ENCODE peak calls at places on chromosome 2, in four cellular contexts. V, D, J and C are unnamed samples.

GRCh38 chr2:25165992-25166618 is 2.3 kb downstream of the POMC start:
- DNase-seq in D (peak; percentile 56), J (peak; percentile 68), V (peak; percentile 30), C (no peak)

GRCh38 chr2:28951910-28952805 is 28.9 kb upstream of the TOGARAM2 start:
- DNase-seq in J (no peak), D (peak; percentile 34), V (no peak), C (no peak)

GRCh38 chr2:83196225-83196624 is 1262.9 kb downstream of the SUCLG1 start:
- DNase-seq in J (no peak), V (no peak), D (peak; percentile 41), C (no peak)

GRCh38 chr2:158598856-158599517 is 142.2 kb downstream of the PKP4 start:
- DNase-seq in V (no peak), D (no peak), J (no peak), C (no peak)

GRCh38 chr2:32745191-32745590 is 117.3 kb downstream of the TTC27 start:
- DNase-seq in D (no peak), J (no peak), V (no peak), C (no peak)

GRCh38 chr2:30031184-30031583 is 109.8 kb upstream of the ALK start:
- DNase-seq in V (no peak), D (no peak), J (no peak), C (no peak)

GRCh38 chr2:205770557-205770956 is 88.3 kb downstream of the NRP2 start:
- DNase-seq in V (no peak), D (no peak), J (no peak), C (no peak)

GRCh38 chr2:218293715-218294429 is 1.6 kb upstream of the TMBIM1 start:
- DNase-seq in J (no peak), V (no peak), D (no peak), C (no peak)

GRCh38 chr2:201707753-201708152 is 9.3 kb upstream of the MPP4 start:
- DNase-seq in D (no peak), J (no peak), V (no peak), C (no peak)

GRCh38 chr2:42238644-42239288 is 69.6 kb downstream of the EML4 start:
- DNase-seq in D (peak; percentile 69), J (peak; percentile 60), V (peak; percentile 53), C (peak; percentile 29)

GRCh38 chr2:120642646-120643045 is 93.0 kb upstream of the GLI2 start:
- DNase-seq in D (no peak), J (no peak), V (no peak), C (no peak)

GRCh38 chr2:83817511-83817910 is 641.6 kb downstream of the SUCLG1 start:
- DNase-seq in V (no peak), J (no peak), D (peak; percentile 3), C (no peak)

GRCh38 chr2:199456383-199457146 is 1.2 kb downstream of the SATB2 start:
- DNase-seq in V (no peak), D (no peak), J (no peak), C (no peak)

GRCh38 chr2:12261993-12262680 is 454.6 kb upstream of the TRIB2 start:
- DNase-seq in J (no peak), V (no peak), D (no peak), C (no peak)

GRCh38 chr2:241308832-241309500 is 6.5 kb downstream of the HDLBP start:
- DNase-seq in D (peak; percentile 31), J (no peak), V (no peak), C (no peak)

GRCh38 chr2:97714084-97714949 is 941 bp downstream of the ZAP70 start:
- DNase-seq in D (no peak), J (no peak), V (no peak), C (no peak)

GRCh38 chr2:214593723-214594122 is 182.9 kb downstream of the VWC2L start:
- DNase-seq in J (no peak), V (no peak), D (no peak), C (no peak)

GRCh38 chr2:56985609-56986008 is 801.8 kb downstream of the CCDC85A start:
- DNase-seq in J (no peak), V (no peak), D (no peak), C (no peak)

GRCh38 chr2:217899231-217900009 is 103.4 kb downstream of the TNS1 start:
- DNase-seq in J (peak; percentile 72), D (peak; percentile 41), V (no peak), C (no peak)

GRCh38 chr2:179581605-179582004 is 279.8 kb downstream of the ZNF385B start:
- DNase-seq in J (no peak), D (no peak), V (no peak), C (no peak)

GRCh38 chr2:75592028-75592427 is 31.3 kb upstream of the EVA1A start:
- DNase-seq in V (no peak), J (no peak), D (no peak), C (no peak)

GRCh38 chr2:236764716-236765115 is 195.1 kb downstream of the ACKR3 start:
- DNase-seq in V (no peak), D (no peak), J (no peak), C (no peak)

GRCh38 chr2:58702302-58702696 is 461.2 kb upstream of the FANCL start:
- DNase-seq in D (no peak), V (no peak), J (no peak), C (no peak)

GRCh38 chr2:150483532-150483931 is 3.9 kb downstream of the RND3 start:
- DNase-seq in D (no peak), J (no peak), V (no peak), C (no peak)

GRCh38 chr2:179758636-179759035 is 102.8 kb downstream of the ZNF385B start:
- DNase-seq in V (no peak), D (no peak), J (no peak), C (no peak)

GRCh38 chr2:42812899-42813479 is 20.6 kb upstream of the HAAO start:
- DNase-seq in V (no peak), J (no peak), D (peak; percentile 46), C (no peak)

GRCh38 chr2:192655916-192656315 is 461.2 kb upstream of the TMEFF2 start:
- DNase-seq in V (no peak), J (no peak), D (no peak), C (no peak)

GRCh38 chr2:241844066-241844728 is 14.5 kb downstream of the PDCD1 start:
- DNase-seq in V (peak; percentile 64), D (peak; percentile 64), J (peak; percentile 82), C (peak; percentile 64)

GRCh38 chr2:204251977-204252376 is 293.3 kb upstream of the PARD3B start:
- DNase-seq in D (no peak), V (no peak), J (no peak), C (no peak)

GRCh38 chr2:238165288-238165921 is 6.6 kb downstream of the ERFE start:
- DNase-seq in V (no peak), D (no peak), J (no peak), C (no peak)

GRCh38 chr2:184004289-184004944 is 593.9 kb upstream of the ZNF804A start:
- DNase-seq in V (no peak), D (no peak), J (no peak), C (no peak)

GRCh38 chr2:873651-874580 is 76.7 kb upstream of the SNTG2 start:
- DNase-seq in V (no peak), D (no peak), J (no peak), C (no peak)
- H3K9me3 ChIP-seq in V (no peaks in the 10 kb centered on the region), D (no peaks in the 10 kb centered on the region), J (no peaks in the 10 kb centered on the region), C (no peaks in the 10 kb centered on the region)

GRCh38 chr2:101736861-101737291 is 39.4 kb downstream of the MAP4K4 start:
- DNase-seq in V (no peak), D (no peak), J (no peak), C (no peak)
- H3K4me1 ChIP-seq in V (peaks cover 73% of the 10 kb centered on the region), D (peaks cover 25% of the 10 kb centered on the region), J (peaks cover 31% of the 10 kb centered on the region), C (peaks cover 12% of the 10 kb centered on the region)

GRCh38 chr2:127066942-127067341 is 40.0 kb downstream of the BIN1 start:
- DNase-seq in V (no peak), J (peak; percentile 51), D (no peak), C (no peak)

GRCh38 chr2:127065932-127066318 is 41.0 kb downstream of the BIN1 start:
- DNase-seq in V (no peak), J (no peak), D (no peak), C (no peak)

GRCh38 chr2:127068351-127068741 is 38.6 kb downstream of the BIN1 start:
- DNase-seq in D (no peak), J (no peak), V (peak; percentile 14), C (no peak)

GRCh38 chr2:127069003-127069402 is 38.0 kb downstream of the BIN1 start:
- DNase-seq in D (no peak), V (no peak), J (no peak), C (no peak)

DNA sequence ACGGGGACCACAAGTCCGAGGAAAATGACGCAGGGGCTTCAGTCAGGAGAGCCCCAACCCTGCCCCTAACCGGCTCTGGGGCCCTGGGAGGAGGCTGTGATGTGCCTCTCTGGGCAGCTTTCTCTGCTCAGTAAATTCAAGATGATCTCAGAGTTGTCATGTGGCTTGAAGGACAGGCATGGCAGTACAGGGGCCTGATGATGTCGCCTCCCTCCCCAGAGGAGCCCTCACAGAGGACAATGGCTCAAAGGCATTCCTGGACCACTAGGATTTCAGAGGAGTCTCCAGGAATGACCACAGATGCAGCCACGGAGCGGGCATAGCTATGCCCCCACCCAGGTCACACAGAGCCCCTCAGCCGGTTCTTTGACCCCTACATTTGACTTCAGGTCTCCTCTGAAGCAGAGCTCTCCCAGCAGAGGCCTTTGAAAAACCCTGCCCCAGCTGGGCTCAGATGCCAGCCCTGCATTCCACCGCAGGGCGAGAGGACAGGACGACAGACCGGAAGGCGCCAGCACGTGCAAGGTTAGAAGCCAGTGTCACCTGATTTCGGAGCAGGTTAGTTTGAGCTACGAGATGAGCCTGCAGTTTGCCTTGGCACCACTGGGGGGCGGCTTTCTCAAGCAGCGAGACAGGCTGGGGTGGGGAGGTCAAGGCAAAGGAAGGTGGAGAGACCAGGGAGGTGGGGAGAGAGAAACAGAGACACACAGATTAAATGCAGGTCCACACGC is 39.2 kb downstream of the BIN1 start:
- DNase-seq in V (peak; percentile 61), D (peak; percentile 82), J (peak; percentile 84), C (peak; percentile 46)
- H3K27ac ChIP-seq in V (no peak overlapping the region), D (no peak overlapping the region), J (peak overlapping the region; percentile 49), C (no peak overlapping the region)

DNA sequence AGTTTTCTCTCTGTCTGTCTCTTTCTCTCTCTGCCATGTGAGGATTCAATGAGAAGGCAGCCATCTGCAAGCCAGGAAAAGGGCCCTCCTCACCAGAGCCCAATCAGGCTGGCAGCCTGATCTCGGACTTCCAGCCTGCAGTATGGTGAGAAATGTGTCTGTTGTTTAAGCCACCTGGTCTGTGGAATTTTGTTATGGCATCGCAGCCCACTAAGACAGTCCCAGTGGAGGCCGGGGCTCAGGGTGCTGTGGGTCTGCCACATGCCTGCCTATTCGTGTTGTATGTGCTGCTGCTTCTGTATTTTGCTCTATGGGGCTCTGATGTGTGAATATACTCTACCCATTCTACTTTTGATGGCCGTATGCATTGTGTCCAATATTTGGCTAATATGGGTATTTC is 139.0 kb upstream of the HS6ST1 start:
- DNase-seq in V (no peak), D (no peak), J (no peak), C (no peak)
- H3K9me3 ChIP-seq in V (no peaks in the 10 kb centered on the region), D (no peaks in the 10 kb centered on the region), J (no peaks in the 10 kb centered on the region), C (no peaks in the 10 kb centered on the region)

DNA sequence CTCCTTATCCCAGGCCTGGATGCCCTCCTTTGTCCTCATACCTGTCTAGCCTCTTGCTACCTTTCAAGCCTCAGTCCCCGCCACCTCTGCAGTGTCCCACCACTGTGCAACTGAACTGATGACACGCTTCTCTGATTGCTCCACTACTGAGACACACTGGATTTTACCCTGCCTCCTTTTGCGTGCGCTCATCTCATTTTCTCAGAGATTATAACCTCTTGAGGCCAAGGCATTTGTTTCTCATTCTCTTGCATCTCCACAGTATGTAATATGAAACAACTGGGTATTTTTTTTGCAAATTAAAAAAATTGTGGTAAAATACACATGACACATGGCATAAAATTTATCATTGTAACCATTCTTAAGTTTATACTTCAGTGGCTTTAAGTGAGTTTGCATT is 95.4 kb downstream of the PRKCE start:
- DNase-seq in J (no peak), D (no peak), V (no peak), C (no peak)
- H3K4me1 ChIP-seq in J (peaks cover 7% of the 10 kb centered on the region), D (peaks cover 5% of the 10 kb centered on the region), V (no peaks in the 10 kb centered on the region), C (no peaks in the 10 kb centered on the region)

GRCh38 chr2:27442282-27442980 is at the start of gene KRTCAP3:
- DNase-seq in V (peak; percentile 53), D (peak; percentile 84), J (peak; percentile 84), C (peak; percentile 42)
- H3K27ac ChIP-seq in V (no peak within 1 kb of the TSS), D (peak within 1 kb of the TSS; percentile 33), J (peak within 1 kb of the TSS; percentile 85), C (no peak within 1 kb of the TSS)